ENCODE peak calls at places on chromosomes 4 and X, in ten cellular contexts. F, Y, E, A, J, Q, C, V, H and B are unnamed samples. For H3K4me1, the result is how much of the 10 kb centered on the place peaks cover.

GRCh38 chrX:21166302-21166982 is 207.8 kb upstream of the CNKSR2 start:
- DNase-seq in V (no peak), A (no peak), F (no peak), J (no peak), C (no peak), E (no peak), Q (no peak), H (no peak), Y (peak), B (no peak)

GRCh38 chr4:99024481-99025275 is 29.2 kb downstream of the METAP1 start:
- DNase-seq in F (no peak), V (no peak), Y (no peak), H (peak), A (no peak), C (no peak), Q (no peak), J (peak), E (no peak), B (peak)

GRCh38 chr4:174538123-174538875 is 16.0 kb upstream of the HPGD start:
- DNase-seq in F (no peak), V (no peak), J (no peak), Y (no peak), C (no peak), Q (no peak), H (no peak), A (no peak), E (no peak), B (no peak)

GRCh38 chr4:37648084-37648817 is 37.9 kb downstream of the RELL1 start:
- DNase-seq in E (peak), J (peak), V (peak), Q (peak), C (no peak), A (peak), Y (peak), F (peak), H (peak), B (peak)

GRCh38 chr4:109155682-109156243 is 146.7 kb downstream of the COL25A1 start:
- DNase-seq in E (no peak), J (no peak), Q (no peak), V (no peak), Y (no peak), A (no peak), H (no peak), C (no peak), F (no peak), B (no peak)

GRCh38 chr4:142347241-142347640 is 498.9 kb downstream of the INPP4B start:
- DNase-seq in J (no peak), A (no peak), V (no peak), C (no peak), E (no peak), H (no peak), F (no peak), Q (no peak), Y (peak), B (no peak)

GRCh38 chr4:28179126-28179525 is 1318.5 kb downstream of the STIM2 start:
- DNase-seq in J (no peak), E (no peak), V (no peak), H (no peak), Y (no peak), A (no peak), C (no peak), Q (no peak), F (no peak), B (no peak)

GRCh38 chr4:37243722-37244582 is 591 bp upstream of the NWD2 start:
- DNase-seq in Y (peak), A (no peak), Q (peak), E (no peak), J (no peak), F (no peak), C (peak), V (peak), H (no peak), B (peak)

GRCh38 chrX:73262991-73263390 is 48.3 kb upstream of the NAP1L2 start:
- DNase-seq in C (no peak), J (no peak), A (no peak), V (no peak), Q (no peak), E (no peak), Y (no peak), F (no peak), H (no peak), B (no peak)

GRCh38 chr4:164221631-164222030 is 532.3 kb upstream of the SMIM31 start:
- DNase-seq in V (no peak), A (no peak), Y (no peak), J (no peak), F (no peak), E (no peak), C (no peak), H (no peak), Q (no peak), B (no peak)

GRCh38 chr4:180695851-180696250 is 1547.4 kb upstream of the TENM3 start:
- DNase-seq in E (no peak), C (no peak), V (no peak), Y (peak), J (no peak), A (no peak), H (no peak), Q (no peak), F (no peak), B (no peak)

GRCh38 chrX:115679460-115679859 is 118.5 kb downstream of the PLS3 start:
- DNase-seq in H (no peak), Q (no peak), C (no peak), A (no peak), J (no peak), F (no peak), V (no peak), Y (peak), E (no peak), B (no peak)

GRCh38 chrX:121259170-121259569 is 211.8 kb downstream of the GLUD2 start:
- DNase-seq in C (no peak), J (no peak), Q (no peak), E (no peak), F (no peak), V (no peak), Y (no peak), H (no peak), A (no peak), B (no peak)

GRCh38 chr4:182938213-182938645 is 21.0 kb upstream of the DCTD start:
- DNase-seq in H (peak), J (peak), E (peak), Y (peak), F (peak), Q (peak), V (peak), A (peak), C (peak), B (peak)

GRCh38 chr4:160299608-160300007 is 1196.7 kb downstream of the RAPGEF2 start:
- DNase-seq in J (no peak), A (no peak), H (no peak), C (no peak), Q (no peak), E (no peak), Y (peak), V (no peak), F (no peak), B (no peak)

GRCh38 chr4:63937961-63938360 is 471.3 kb downstream of the TECRL start:
- DNase-seq in Q (no peak), F (no peak), E (no peak), C (no peak), H (no peak), Y (peak), V (no peak), J (no peak), A (no peak), B (no peak)

GRCh38 chr4:153197301-153197700 is 6.9 kb upstream of the TRIM2 start:
- DNase-seq in C (no peak), Y (no peak), Q (no peak), V (no peak), E (no peak), J (no peak), H (no peak), A (no peak), F (no peak), B (no peak)

GRCh38 chr4:108433832-108434231 is 186.5 kb upstream of the RPL34 start:
- DNase-seq in F (no peak), H (no peak), A (no peak), Y (no peak), J (no peak), V (no peak), E (no peak), Q (no peak), C (no peak), B (peak)

GRCh38 chr4:106694232-106694631 is 325.7 kb upstream of the GIMD1 start:
- DNase-seq in Y (no peak), V (no peak), A (no peak), C (no peak), E (no peak), H (no peak), Q (no peak), J (no peak), F (no peak), B (no peak)

GRCh38 chrX:100863326-100863854 is 10.8 kb downstream of the NOX1 start:
- DNase-seq in Y (peak), F (no peak), C (no peak), Q (no peak), V (peak), A (no peak), E (no peak), H (no peak), J (no peak), B (no peak)

GRCh38 chr4:26709246-26709645 is 125.4 kb downstream of the TBC1D19 start:
- DNase-seq in H (no peak), Y (no peak), A (no peak), E (no peak), V (no peak), J (no peak), F (no peak), Q (no peak), C (no peak), B (no peak)

GRCh38 chrX:135931644-135932487 is 38.4 kb downstream of the SAGE1 start:
- DNase-seq in A (peak), E (no peak), Q (peak), C (no peak), J (peak), F (peak), Y (peak), H (peak), V (peak), B (peak)

GRCh38 chr4:153724606-153725005 is 35.2 kb downstream of the RNF175 start:
- DNase-seq in F (no peak), H (no peak), J (no peak), V (no peak), Y (no peak), E (no peak), C (no peak), Q (no peak), A (no peak), B (no peak)

GRCh38 chrX:104430720-104431119 is 135.3 kb upstream of the IL1RAPL2 start:
- DNase-seq in Y (no peak), C (no peak), E (no peak), V (no peak), H (no peak), Q (no peak), F (no peak), A (no peak), J (no peak), B (no peak)

GRCh38 chr4:58551676-58552075 is 1441.5 kb upstream of the IGFBP7 start:
- DNase-seq in V (no peak), J (no peak), H (no peak), C (no peak), A (no peak), Y (no peak), Q (peak), E (no peak), F (no peak), B (no peak)

GRCh38 chr4:8328456-8328855 is 58.9 kb downstream of the HTRA3 start:
- DNase-seq in A (peak), J (no peak), E (peak), V (no peak), H (no peak), Q (peak), C (peak), Y (no peak), F (no peak), B (no peak)

GRCh38 chr4:24730256-24731001 is 64.9 kb upstream of the SOD3 start:
- DNase-seq in H (no peak), F (peak), C (peak), Q (no peak), A (no peak), V (peak), Y (peak), J (peak), E (no peak), B (peak)

GRCh38 chrX:119685225-119686066 is 7.5 kb downstream of the SEPTIN6 start:
- DNase-seq in H (no peak), V (no peak), F (no peak), Y (no peak), J (no peak), Q (no peak), A (no peak), C (no peak), E (no peak), B (no peak)

GRCh38 chrX:136199365-136199764 is 51.8 kb downstream of the MAP7D3 start:
- DNase-seq in C (no peak), V (no peak), Y (no peak), F (no peak), H (no peak), A (no peak), J (no peak), Q (no peak), E (no peak), B (no peak)

GRCh38 chrX:7346021-7346420 is 198.1 kb upstream of the PUDP start:
- DNase-seq in J (no peak), A (no peak), Q (no peak), F (no peak), V (no peak), Y (no peak), C (no peak), H (no peak), E (no peak), B (no peak)

GRCh38 chr4:156805696-156806095 is 165.9 kb downstream of the PDGFC start:
- DNase-seq in H (no peak), C (no peak), J (no peak), E (no peak), Y (no peak), Q (no peak), A (no peak), V (no peak), F (no peak), B (no peak)

GRCh38 chr4:56410247-56410646 is 23.0 kb upstream of the AASDH start:
- DNase-seq in Y (peak), V (no peak), A (peak), H (peak), F (no peak), E (no peak), C (no peak), J (peak), Q (peak), B (no peak)

GRCh38 chr4:41379230-41379629 is 122.5 kb downstream of the UCHL1 start:
- DNase-seq in Q (no peak), H (no peak), V (no peak), J (no peak), F (no peak), E (no peak), A (no peak), C (no peak), Y (no peak), B (no peak)

GRCh38 chr4:169079942-169080827 is 70.1 kb upstream of the CBR4 start:
- DNase-seq in H (peak), F (peak), Q (no peak), A (peak), Y (peak), E (peak), V (peak), C (peak), J (no peak), B (no peak)

DNA sequence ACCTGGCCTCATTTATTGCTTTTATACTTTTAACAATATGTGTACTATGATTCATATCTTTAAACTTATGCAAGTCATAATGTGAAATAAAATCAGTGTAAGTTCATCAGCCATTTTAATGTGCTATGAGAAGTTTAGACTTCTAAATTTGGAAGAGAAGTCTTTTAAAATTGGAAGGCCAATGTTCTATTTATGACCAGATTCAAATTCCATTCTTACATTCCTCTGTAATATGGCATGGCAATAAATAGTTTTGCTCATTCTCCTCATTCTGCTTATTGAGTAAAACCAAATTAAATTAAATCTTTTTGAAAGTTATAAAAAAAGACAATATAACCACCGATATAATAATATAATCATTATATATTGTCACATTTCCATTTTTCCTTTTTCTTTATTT is 126.2 kb downstream of the SORBS2 start:
- DNase-seq in C (no peak), Q (no peak), H (no peak), V (no peak), E (no peak), F (no peak), Y (no peak), J (no peak), A (no peak), B (no peak)
- H3K4me3 ChIP-seq in C (no peak), Q (no peak), H (no peak), V (no peak), E (no peak), F (no peak), Y (no peak), J (no peak), A (no peak), B (no peak)

DNA sequence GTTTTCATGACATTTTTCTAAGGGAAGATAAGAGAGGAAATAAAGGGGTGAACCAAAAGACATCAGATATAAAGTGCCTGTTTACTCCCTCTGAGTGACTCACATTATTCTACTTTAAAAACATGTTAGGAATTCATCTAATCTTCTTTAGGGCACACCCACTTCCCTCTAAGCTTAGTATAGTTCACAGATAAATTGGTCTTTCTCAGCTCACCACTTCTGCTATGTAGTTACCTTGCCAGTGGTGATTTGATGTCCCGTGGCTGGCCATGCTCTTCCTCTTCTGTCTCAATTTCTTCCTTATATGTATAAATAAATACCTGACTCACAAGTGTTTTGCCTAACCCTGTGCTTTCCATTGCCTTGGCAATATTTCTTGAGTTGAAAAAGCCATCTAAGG is 96.8 kb downstream of the PDLIM5 start:
- DNase-seq in H (no peak), F (no peak), E (no peak), Y (peak), C (no peak), A (no peak), J (no peak), Q (no peak), V (no peak), B (no peak)
- H3K4me1 ChIP-seq in H (under half), F (under half), E (under half), Y (half or more), C (under half), A (under half), J (under half), Q (under half), V (under half), B (under half)

GRCh38 chr4:81457345-81457744 is 14.4 kb downstream of the RASGEF1B start:
- DNase-seq in F (no peak), E (no peak), C (no peak), V (no peak), Y (no peak), J (no peak), Q (no peak), H (no peak), A (no peak), B (no peak)

GRCh38 chr4:81454498-81454897 is 17.2 kb downstream of the RASGEF1B start:
- DNase-seq in H (no peak), V (no peak), A (no peak), J (no peak), E (no peak), Q (no peak), Y (no peak), C (no peak), F (no peak), B (no peak)

GRCh38 chr4:81454953-81455352 is 16.8 kb downstream of the RASGEF1B start:
- DNase-seq in F (no peak), A (no peak), E (no peak), Y (no peak), V (no peak), H (no peak), J (no peak), Q (no peak), C (no peak), B (no peak)

GRCh38 chr4:81457921-81458520 is 13.7 kb downstream of the RASGEF1B start:
- DNase-seq in C (no peak), Q (no peak), Y (no peak), E (no peak), F (no peak), V (no peak), H (no peak), J (no peak), A (no peak), B (no peak)

GRCh38 chr4:81455895-81456294 is 15.8 kb downstream of the RASGEF1B start:
- DNase-seq in J (no peak), A (no peak), C (no peak), Y (no peak), F (no peak), E (no peak), H (no peak), V (no peak), Q (no peak), B (no peak)
- H3K4me3 ChIP-seq in J (no peak), A (no peak), C (no peak), Y (no peak), F (no peak), E (no peak), H (no peak), V (no peak), Q (no peak), B (no peak)

GRCh38 chr4:3866813-3867129 is 100.6 kb downstream of the ADRA2C start:
- DNase-seq in E (no peak), H (peak), Y (no peak), F (no peak), J (no peak), C (peak), V (peak), Q (peak), A (peak), B (no peak)
- H3K4me1 ChIP-seq in E (under half), H (under half), Y (under half), F (under half), J (under half), C (under half), V (under half), Q (under half), A (under half), B (under half)

GRCh38 chrX:13650318-13650717 is 2.6 kb upstream of the TCEANC start:
- DNase-seq in Y (no peak), V (no peak), J (no peak), E (no peak), F (no peak), C (no peak), Q (no peak), A (no peak), H (no peak), B (no peak)

GRCh38 chrX:13645464-13646153 is 7.3 kb upstream of the TCEANC start:
- DNase-seq in J (no peak), Y (no peak), C (no peak), E (no peak), F (no peak), V (no peak), Q (no peak), A (no peak), H (no peak), B (no peak)

GRCh38 chrX:13646154-13646549 is 6.8 kb upstream of the TCEANC start:
- DNase-seq in V (peak), F (peak), Q (peak), J (peak), H (peak), A (peak), Y (peak), C (no peak), E (peak), B (peak)

GRCh38 chrX:13649823-13650222 is 3.1 kb upstream of the TCEANC start:
- DNase-seq in V (no peak), Y (no peak), J (no peak), Q (no peak), A (no peak), C (no peak), H (no peak), F (no peak), E (no peak), B (no peak)

DNA sequence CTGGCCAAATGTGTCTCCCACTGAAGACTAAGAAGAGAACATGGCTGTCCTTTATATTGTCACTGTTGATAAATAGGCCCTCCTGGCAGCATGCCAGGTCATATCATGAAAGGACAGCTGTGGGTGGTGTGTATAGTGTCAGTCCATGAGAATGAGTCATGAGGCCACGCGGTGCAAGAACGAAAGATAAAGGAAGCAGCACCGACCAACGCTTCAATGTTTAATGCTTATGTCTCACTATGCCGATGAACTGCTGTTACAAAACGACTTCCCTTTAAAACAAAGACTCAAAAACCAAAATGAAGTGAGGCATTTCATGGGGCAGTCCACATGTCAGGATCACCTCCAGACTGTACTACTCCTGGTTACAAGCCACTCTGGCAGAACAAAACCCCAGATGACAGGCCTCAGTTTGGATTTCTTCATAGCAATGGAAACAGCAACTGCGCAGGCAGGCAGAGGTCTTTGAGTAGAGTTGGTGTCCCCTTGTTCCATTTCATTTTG is 5.2 kb upstream of the TCEANC start:
- DNase-seq in J (peak), H (peak), Y (peak), E (peak), F (peak), Q (no peak), A (peak), V (peak), C (no peak), B (peak)
- H3K4me3 ChIP-seq in J (no peak), H (no peak), Y (no peak), E (no peak), F (no peak), Q (no peak), A (no peak), V (no peak), C (no peak), B (no peak)

GRCh38 chrX:46318551-46318950 is 226.7 kb downstream of the ZNF674 start:
- DNase-seq in V (no peak), C (no peak), Y (no peak), E (no peak), H (no peak), J (no peak), F (no peak), A (no peak), Q (no peak), B (no peak)
- H3K4me1 ChIP-seq in V (under half), C (under half), Y (under half), E (under half), H (under half), J (under half), F (under half), A (under half), Q (under half), B (under half)

GRCh38 chr4:80199004-80199579 is 1.8 kb downstream of the PRDM8 start:
- DNase-seq in H (no peak), V (no peak), F (no peak), J (no peak), Y (no peak), Q (no peak), C (no peak), A (no peak), E (no peak), B (no peak)
- H3K4me3 ChIP-seq in H (no peak), V (no peak), F (no peak), J (no peak), Y (no peak), Q (no peak), C (no peak), A (no peak), E (no peak), B (no peak)